ENCODE peak calls at places on chromosomes 11 and 22, in four cellular contexts. One of them, this sample, is unnamed.

GRCh38 chr22:44125421-44125820 is 55.3 kb upstream of the PARVG start:
- DNase-seq in sigmoid colon: peak; percentile 4
- DNase-seq in body of pancreas: no peak
- DNase-seq in gastrocnemius medialis: no peak
- DNase-seq in this sample: no peak

GRCh38 chr11:112610996-112611795 is 350.0 kb upstream of the NCAM1 start:
- DNase-seq in sigmoid colon: no peak
- DNase-seq in body of pancreas: no peak
- DNase-seq in gastrocnemius medialis: no peak
- DNase-seq in this sample: no peak

GRCh38 chr11:41659990-41660389 is 200.5 kb upstream of the LRRC4C start:
- DNase-seq in sigmoid colon: no peak
- DNase-seq in body of pancreas: peak; percentile 14
- DNase-seq in gastrocnemius medialis: no peak
- DNase-seq in this sample: no peak

GRCh38 chr11:58796333-58797049 is 48.0 kb downstream of the GLYATL2 start:
- DNase-seq in sigmoid colon: no peak
- DNase-seq in body of pancreas: peak; percentile 10
- DNase-seq in gastrocnemius medialis: no peak
- DNase-seq in this sample: no peak

GRCh38 chr11:68118753-68119448 is 2.3 kb downstream of the CHKA start:
- DNase-seq in sigmoid colon: peak; percentile 60
- DNase-seq in body of pancreas: peak; percentile 71
- DNase-seq in gastrocnemius medialis: no peak
- DNase-seq in this sample: no peak

GRCh38 chr11:69460540-69461257 is 20.8 kb upstream of the LINC01488 start:
- DNase-seq in sigmoid colon: no peak
- DNase-seq in body of pancreas: no peak
- DNase-seq in gastrocnemius medialis: no peak
- DNase-seq in this sample: no peak

GRCh38 chr11:501683-502287 is 5.3 kb downstream of the RNH1 start:
- DNase-seq in sigmoid colon: no peak
- DNase-seq in body of pancreas: no peak
- DNase-seq in gastrocnemius medialis: no peak
- DNase-seq in this sample: no peak

GRCh38 chr11:128458316-128458715 is 129.0 kb downstream of the ETS1 start:
- DNase-seq in sigmoid colon: no peak
- DNase-seq in body of pancreas: no peak
- DNase-seq in gastrocnemius medialis: no peak
- DNase-seq in this sample: no peak

GRCh38 chr11:107581147-107581546 is 9.8 kb upstream of the ELMOD1 start:
- DNase-seq in sigmoid colon: no peak
- DNase-seq in body of pancreas: no peak
- DNase-seq in gastrocnemius medialis: no peak
- DNase-seq in this sample: no peak

GRCh38 chr11:128772814-128773213 is 78.9 kb downstream of the FLI1 start:
- DNase-seq in sigmoid colon: no peak
- DNase-seq in body of pancreas: peak; percentile 68
- DNase-seq in gastrocnemius medialis: no peak
- DNase-seq in this sample: peak; percentile 78

GRCh38 chr11:41320233-41320993 is 139.0 kb downstream of the LRRC4C start:
- DNase-seq in sigmoid colon: no peak
- DNase-seq in body of pancreas: no peak
- DNase-seq in gastrocnemius medialis: no peak
- DNase-seq in this sample: no peak

GRCh38 chr22:44151661-44152060 is 29.1 kb upstream of the PARVG start:
- DNase-seq in sigmoid colon: no peak
- DNase-seq in body of pancreas: no peak
- DNase-seq in gastrocnemius medialis: no peak
- DNase-seq in this sample: no peak

GRCh38 chr11:95307310-95307709 is 76.3 kb upstream of the SESN3 start:
- DNase-seq in sigmoid colon: no peak
- DNase-seq in body of pancreas: no peak
- DNase-seq in gastrocnemius medialis: no peak
- DNase-seq in this sample: no peak

GRCh38 chr22:23217171-23218052 is 37.1 kb downstream of the BCR start:
- DNase-seq in sigmoid colon: no peak
- DNase-seq in body of pancreas: no peak
- DNase-seq in gastrocnemius medialis: no peak
- DNase-seq in this sample: peak; percentile 59

GRCh38 chr11:79182794-79183193 is 258.0 kb downstream of the TENM4 start:
- DNase-seq in sigmoid colon: no peak
- DNase-seq in body of pancreas: no peak
- DNase-seq in gastrocnemius medialis: no peak
- DNase-seq in this sample: no peak

GRCh38 chr11:72009156-72009555 is 10.4 kb downstream of the IL18BP start:
- DNase-seq in sigmoid colon: no peak
- DNase-seq in body of pancreas: no peak
- DNase-seq in gastrocnemius medialis: no peak
- DNase-seq in this sample: no peak

GRCh38 chr22:26174280-26174679 is 5.0 kb downstream of the SEZ6L start:
- DNase-seq in sigmoid colon: no peak
- DNase-seq in body of pancreas: peak; percentile 11
- DNase-seq in gastrocnemius medialis: no peak
- DNase-seq in this sample: no peak
- H3K27me3 ChIP-seq in sigmoid colon: peaks cover 48% of the 10 kb centered on the region
- H3K27me3 ChIP-seq in body of pancreas: peaks cover 17% of the 10 kb centered on the region
- H3K27me3 ChIP-seq in gastrocnemius medialis: peaks cover 32% of the 10 kb centered on the region
- H3K27me3 ChIP-seq in this sample: peaks cover 51% of the 10 kb centered on the region

DNA sequence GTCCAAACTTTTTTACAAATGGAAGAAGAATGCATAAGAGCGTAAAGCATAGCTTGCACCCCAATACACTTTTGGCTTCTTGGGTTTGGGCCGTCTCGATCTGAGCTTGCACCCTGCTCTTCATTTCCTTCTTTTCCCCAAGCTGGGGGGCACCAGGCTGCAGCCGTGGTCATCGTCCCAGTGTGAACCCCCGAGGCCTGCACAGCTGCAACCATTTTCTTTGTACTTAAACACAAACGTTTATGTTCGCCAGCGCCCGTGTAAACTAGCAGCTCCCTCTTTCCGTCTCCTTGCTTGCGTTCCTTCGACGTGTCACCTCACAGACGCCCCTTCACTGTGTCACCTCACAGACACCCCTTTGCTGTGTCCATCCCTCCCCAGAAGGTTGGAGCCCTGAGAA is 10.1 kb downstream of the KRTAP5-5 start:
- DNase-seq in sigmoid colon: peak; percentile 45
- DNase-seq in body of pancreas: no peak
- DNase-seq in gastrocnemius medialis: no peak
- DNase-seq in this sample: no peak
- TF ChIP-seq POLR2A in sigmoid colon: no peak
- TF ChIP-seq POLR2A in body of pancreas: no peak
- TF ChIP-seq POLR2A in gastrocnemius medialis: no peak
- TF ChIP-seq POLR2A in this sample: no peak

GRCh38 chr22:17171016-17171312 is 11.9 kb upstream of the HDHD5 start:
- DNase-seq in sigmoid colon: no peak
- DNase-seq in body of pancreas: no peak
- DNase-seq in gastrocnemius medialis: no peak
- DNase-seq in this sample: no peak
- TF ChIP-seq CTCF in sigmoid colon: no peak
- TF ChIP-seq CTCF in body of pancreas: no peak
- TF ChIP-seq CTCF in gastrocnemius medialis: no peak
- TF ChIP-seq CTCF in this sample: no peak

GRCh38 chr11:110200241-110200640 is 96.2 kb downstream of the RDX start:
- DNase-seq in sigmoid colon: no peak
- DNase-seq in body of pancreas: no peak
- DNase-seq in gastrocnemius medialis: no peak
- DNase-seq in this sample: no peak

GRCh38 chr11:110198031-110198729 is 98.2 kb downstream of the RDX start:
- DNase-seq in sigmoid colon: no peak
- DNase-seq in body of pancreas: no peak
- DNase-seq in gastrocnemius medialis: no peak
- DNase-seq in this sample: no peak

GRCh38 chr11:110196884-110197420 is 99.5 kb downstream of the RDX start:
- DNase-seq in sigmoid colon: no peak
- DNase-seq in body of pancreas: no peak
- DNase-seq in gastrocnemius medialis: no peak
- DNase-seq in this sample: no peak

GRCh38 chr11:110199184-110199981 is 97.0 kb downstream of the RDX start:
- DNase-seq in sigmoid colon: no peak
- DNase-seq in body of pancreas: no peak
- DNase-seq in gastrocnemius medialis: no peak
- DNase-seq in this sample: no peak

GRCh38 chr11:110196241-110196754 is 100.1 kb downstream of the RDX start:
- DNase-seq in sigmoid colon: no peak
- DNase-seq in body of pancreas: no peak
- DNase-seq in gastrocnemius medialis: no peak
- DNase-seq in this sample: no peak
- H3K27me3 ChIP-seq in sigmoid colon: no peaks in the 10 kb centered on the region
- H3K27me3 ChIP-seq in body of pancreas: no peaks in the 10 kb centered on the region
- H3K27me3 ChIP-seq in gastrocnemius medialis: no peaks in the 10 kb centered on the region
- H3K27me3 ChIP-seq in this sample: no peaks in the 10 kb centered on the region

GRCh38 chr22:41116342-41116741 is 23.9 kb downstream of the EP300 start:
- DNase-seq in sigmoid colon: no peak
- DNase-seq in body of pancreas: no peak
- DNase-seq in gastrocnemius medialis: no peak
- DNase-seq in this sample: no peak
- TF ChIP-seq POLR2A in sigmoid colon: no peak
- TF ChIP-seq POLR2A in body of pancreas: no peak
- TF ChIP-seq POLR2A in gastrocnemius medialis: no peak
- TF ChIP-seq POLR2A in this sample: no peak

GRCh38 chr22:39311592-39312400 is 7.6 kb downstream of the RPL3 start:
- DNase-seq in sigmoid colon: no peak
- DNase-seq in body of pancreas: no peak
- DNase-seq in gastrocnemius medialis: peak; percentile 19
- DNase-seq in this sample: no peak

GRCh38 chr22:39306456-39307361 is 12.7 kb downstream of the RPL3 start:
- DNase-seq in sigmoid colon: no peak
- DNase-seq in body of pancreas: peak; percentile 62
- DNase-seq in gastrocnemius medialis: peak; percentile 39
- DNase-seq in this sample: peak; percentile 66

GRCh38 chr22:39309881-39310714 is 9.3 kb downstream of the RPL3 start:
- DNase-seq in sigmoid colon: no peak
- DNase-seq in body of pancreas: no peak
- DNase-seq in gastrocnemius medialis: no peak
- DNase-seq in this sample: peak; percentile 27

GRCh38 chr22:39308614-39309363 is 10.6 kb downstream of the RPL3 start:
- DNase-seq in sigmoid colon: peak; percentile 89
- DNase-seq in body of pancreas: peak; percentile 68
- DNase-seq in gastrocnemius medialis: peak; percentile 63
- DNase-seq in this sample: no peak

DNA sequence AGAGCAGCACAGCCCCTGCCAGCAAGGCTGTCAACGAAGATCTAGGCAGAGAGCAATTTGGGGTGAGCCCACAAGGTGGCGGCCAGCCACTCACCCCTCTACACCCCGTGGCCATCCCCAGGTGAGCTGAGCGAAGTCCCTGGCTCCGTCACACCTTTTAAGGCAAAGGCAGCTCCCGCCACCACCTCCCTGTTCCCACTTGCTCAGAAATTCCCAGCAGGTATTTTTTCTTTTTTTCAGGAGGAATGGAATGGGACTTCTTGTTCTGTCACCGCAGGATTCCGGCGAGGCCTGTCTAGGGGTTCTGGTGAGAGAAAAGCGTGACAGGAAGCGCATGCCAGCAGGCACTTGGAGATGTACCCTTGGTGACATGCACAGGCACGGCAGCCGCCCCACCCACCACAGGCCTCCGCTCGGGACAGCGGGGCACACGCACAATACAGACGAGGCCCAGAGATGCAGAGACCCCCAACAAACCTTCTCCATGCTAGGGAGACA is 10.0 kb downstream of the RPL3 start:
- DNase-seq in sigmoid colon: no peak
- DNase-seq in body of pancreas: no peak
- DNase-seq in gastrocnemius medialis: no peak
- DNase-seq in this sample: no peak
- TF ChIP-seq CTCF in sigmoid colon: no peak
- TF ChIP-seq CTCF in body of pancreas: no peak
- TF ChIP-seq CTCF in gastrocnemius medialis: no peak
- TF ChIP-seq CTCF in this sample: no peak

GRCh38 chr11:125372088-125372487 is 124.0 kb downstream of the FEZ1 start:
- DNase-seq in sigmoid colon: no peak
- DNase-seq in body of pancreas: no peak
- DNase-seq in gastrocnemius medialis: no peak
- DNase-seq in this sample: peak; percentile 6
- H3K27me3 ChIP-seq in sigmoid colon: no peaks in the 10 kb centered on the region
- H3K27me3 ChIP-seq in body of pancreas: no peaks in the 10 kb centered on the region
- H3K27me3 ChIP-seq in gastrocnemius medialis: no peaks in the 10 kb centered on the region
- H3K27me3 ChIP-seq in this sample: no peaks in the 10 kb centered on the region

GRCh38 chr11:7672276-7672959 is 882 bp downstream of the CYB5R2 start:
- DNase-seq in sigmoid colon: no peak
- DNase-seq in body of pancreas: no peak
- DNase-seq in gastrocnemius medialis: no peak
- DNase-seq in this sample: no peak

GRCh38 chr11:7672960-7673723 is at the start of gene CYB5R2:
- DNase-seq in sigmoid colon: peak; percentile 83
- DNase-seq in body of pancreas: peak; percentile 74
- DNase-seq in gastrocnemius medialis: peak; percentile 47
- DNase-seq in this sample: peak; percentile 77

GRCh38 chr11:7675640-7676039 is 2.3 kb upstream of the CYB5R2 start:
- DNase-seq in sigmoid colon: no peak
- DNase-seq in body of pancreas: no peak
- DNase-seq in gastrocnemius medialis: no peak
- DNase-seq in this sample: no peak

GRCh38 chr11:7671807-7672206 is 1.5 kb downstream of the CYB5R2 start:
- DNase-seq in sigmoid colon: no peak
- DNase-seq in body of pancreas: no peak
- DNase-seq in gastrocnemius medialis: no peak
- DNase-seq in this sample: no peak

GRCh38 chr11:7673724-7674434 is 579 bp upstream of the CYB5R2 start:
- DNase-seq in sigmoid colon: peak; percentile 72
- DNase-seq in body of pancreas: peak; percentile 36
- DNase-seq in gastrocnemius medialis: no peak
- DNase-seq in this sample: peak; percentile 44
- TF ChIP-seq POLR2A in sigmoid colon: no peak
- TF ChIP-seq POLR2A in body of pancreas: no peak
- TF ChIP-seq POLR2A in gastrocnemius medialis: no peak
- TF ChIP-seq POLR2A in this sample: no peak

GRCh38 chr22:36979016-36979415 is 40.2 kb downstream of the TST start:
- DNase-seq in sigmoid colon: no peak
- DNase-seq in body of pancreas: no peak
- DNase-seq in gastrocnemius medialis: no peak
- DNase-seq in this sample: no peak

GRCh38 chr22:36981247-36981775 is 37.9 kb downstream of the TST start:
- DNase-seq in sigmoid colon: no peak
- DNase-seq in body of pancreas: no peak
- DNase-seq in gastrocnemius medialis: no peak
- DNase-seq in this sample: no peak

GRCh38 chr22:36979511-36979910 is 39.7 kb downstream of the TST start:
- DNase-seq in sigmoid colon: no peak
- DNase-seq in body of pancreas: no peak
- DNase-seq in gastrocnemius medialis: no peak
- DNase-seq in this sample: no peak

GRCh38 chr22:36985490-36985889 is 33.8 kb downstream of the TST start:
- DNase-seq in sigmoid colon: no peak
- DNase-seq in body of pancreas: no peak
- DNase-seq in gastrocnemius medialis: no peak
- DNase-seq in this sample: no peak

GRCh38 chr22:36982136-36982535 is 37.1 kb downstream of the TST start:
- DNase-seq in sigmoid colon: no peak
- DNase-seq in body of pancreas: no peak
- DNase-seq in gastrocnemius medialis: no peak
- DNase-seq in this sample: no peak
- TF ChIP-seq CTCF in sigmoid colon: no peak
- TF ChIP-seq CTCF in body of pancreas: no peak
- TF ChIP-seq CTCF in gastrocnemius medialis: no peak
- TF ChIP-seq CTCF in this sample: no peak

GRCh38 chr11:2651826-2652237 is 48.0 kb downstream of the KCNQ1OT1 start:
- DNase-seq in sigmoid colon: no peak
- DNase-seq in body of pancreas: no peak
- DNase-seq in gastrocnemius medialis: no peak
- DNase-seq in this sample: no peak
- H3K27me3 ChIP-seq in sigmoid colon: no peaks in the 10 kb centered on the region
- H3K27me3 ChIP-seq in body of pancreas: no peaks in the 10 kb centered on the region
- H3K27me3 ChIP-seq in gastrocnemius medialis: no peaks in the 10 kb centered on the region
- H3K27me3 ChIP-seq in this sample: no peaks in the 10 kb centered on the region

This sample was measured in heart left ventricle.